ENCODE peak calls at places on chromosomes 7 and 10, in seven cellular contexts. I is GM23338, J is neural progenitor cell, Y is GM23248, P is PC-3, O is OCI-LY7, B is hepatocyte. D is an unnamed sample.

GRCh38 chr10:29736325-29737208 is 101.8 kb upstream of the SVIL start:
- DNase-seq in I (peak), J (peak), Y (peak), P (peak), O (no peak), B (peak), D (no peak)

GRCh38 chr10:100238429-100238828 is 9.0 kb upstream of the CHUK start:
- DNase-seq in I (no peak), J (no peak), Y (no peak), P (no peak), O (no peak), B (no peak), D (no peak)

GRCh38 chr10:95268438-95268837 is 22.4 kb downstream of the PDLIM1 start:
- DNase-seq in I (no peak), J (peak), Y (no peak), P (no peak), O (no peak), B (peak), D (no peak)

GRCh38 chr7:16958724-16959123 is 76.9 kb upstream of the AGR3 start:
- DNase-seq in I (no peak), J (no peak), Y (no peak), P (no peak), O (no peak), B (no peak), D (no peak)

GRCh38 chr7:142508251-142508650 is 241.0 kb upstream of the PRSS1 start:
- DNase-seq in I (no peak), J (no peak), Y (no peak), P (peak), O (no peak), B (peak), D (peak)

GRCh38 chr10:47384148-47384921 is at the start of gene ZNF488:
- DNase-seq in I (peak), J (peak), Y (peak), P (peak), O (peak), B (peak), D (peak)

GRCh38 chr10:78222096-78222790 is 188.6 kb downstream of the RPS24 start:
- DNase-seq in I (no peak), J (no peak), Y (no peak), P (no peak), O (no peak), B (no peak), D (no peak)

GRCh38 chr10:14875941-14876340 is 2.7 kb upstream of the SUV39H2 start:
- DNase-seq in I (no peak), J (no peak), Y (no peak), P (no peak), O (no peak), B (no peak), D (no peak)

GRCh38 chr10:93872776-93873175 is 21.0 kb upstream of the SLC35G1 start:
- DNase-seq in I (no peak), J (no peak), Y (no peak), P (no peak), O (no peak), B (no peak), D (no peak)

GRCh38 chr10:52216852-52217251 is 97.2 kb upstream of the DKK1 start:
- DNase-seq in I (no peak), J (no peak), Y (peak), P (peak), O (peak), B (peak), D (no peak)

GRCh38 chr7:44045226-44046014 is 918 bp downstream of the DBNL start:
- DNase-seq in I (no peak), J (no peak), Y (peak), P (no peak), O (no peak), B (no peak), D (no peak)

GRCh38 chr7:42087616-42088015 is 149.4 kb downstream of the GLI3 start:
- DNase-seq in I (no peak), J (peak), Y (no peak), P (no peak), O (no peak), B (no peak), D (no peak)

GRCh38 chr10:5538892-5539651 is 14.3 kb downstream of the CALML3 start:
- DNase-seq in I (no peak), J (no peak), Y (no peak), P (no peak), O (no peak), B (no peak), D (no peak)

GRCh38 chr10:17075975-17076374 is 53.6 kb downstream of the CUBN start:
- DNase-seq in I (no peak), J (no peak), Y (peak), P (no peak), O (no peak), B (peak), D (no peak)

GRCh38 chr10:131049051-131049450 is 262.5 kb downstream of the TCERG1L start:
- DNase-seq in I (peak), J (peak), Y (no peak), P (no peak), O (no peak), B (no peak), D (no peak)

GRCh38 chr10:10872035-10872673 is 145.5 kb upstream of the CELF2 start:
- DNase-seq in I (peak), J (no peak), Y (peak), P (no peak), O (no peak), B (peak), D (no peak)

GRCh38 chr10:17878896-17879295 is 69.7 kb downstream of the MRC1 start:
- DNase-seq in I (no peak), J (no peak), Y (no peak), P (no peak), O (no peak), B (no peak), D (no peak)

GRCh38 chr7:362416-363096 is 72.6 kb downstream of the FOXL3 start:
- DNase-seq in I (no peak), J (no peak), Y (peak), P (peak), O (no peak), B (no peak), D (no peak)

GRCh38 chr7:157674715-157675426 is 338.1 kb downstream of the DNAJB6 start:
- DNase-seq in I (no peak), J (no peak), Y (no peak), P (no peak), O (no peak), B (no peak), D (no peak)

GRCh38 chr10:43628956-43629355 is 19.7 kb downstream of the ZNF32 start:
- DNase-seq in I (no peak), J (no peak), Y (no peak), P (no peak), O (no peak), B (no peak), D (no peak)

GRCh38 chr10:48982584-48982983 is 42.9 kb upstream of the LRRC18 start:
- DNase-seq in I (no peak), J (no peak), Y (peak), P (no peak), O (no peak), B (no peak), D (no peak)

GRCh38 chr10:63761243-63761642 is 240.0 kb downstream of the REEP3 start:
- DNase-seq in I (peak), J (no peak), Y (no peak), P (no peak), O (no peak), B (no peak), D (no peak)

GRCh38 chr10:89556590-89556989 is 21.2 kb upstream of the SLC16A12 start:
- DNase-seq in I (no peak), J (no peak), Y (no peak), P (peak), O (no peak), B (no peak), D (no peak)

GRCh38 chr10:132145521-132146185 is 41.1 kb upstream of the DPYSL4 start:
- DNase-seq in I (no peak), J (no peak), Y (no peak), P (no peak), O (no peak), B (no peak), D (no peak)

GRCh38 chr7:100673942-100674431 is 447 bp downstream of the GNB2 start:
- DNase-seq in I (no peak), J (no peak), Y (peak), P (no peak), O (peak), B (peak), D (no peak)

GRCh38 chr7:152899482-152900166 is 140.1 kb downstream of the ACTR3B start:
- DNase-seq in I (no peak), J (no peak), Y (no peak), P (peak), O (no peak), B (no peak), D (no peak)

GRCh38 chr10:60388709-60389241 is 900 bp downstream of the ANK3 start:
- DNase-seq in I (peak), J (peak), Y (no peak), P (peak), O (no peak), B (no peak), D (no peak)

GRCh38 chr10:27564381-27564780 is 60.3 kb downstream of the RAB18 start:
- DNase-seq in I (no peak), J (no peak), Y (no peak), P (no peak), O (no peak), B (no peak), D (no peak)

GRCh38 chr10:35505241-35505873 is 99.8 kb upstream of the GJD4 start:
- DNase-seq in I (no peak), J (no peak), Y (no peak), P (no peak), O (no peak), B (peak), D (no peak)

GRCh38 chr7:130733866-130734524 is at the start of gene KLF14:
- DNase-seq in I (peak), J (peak), Y (peak), P (no peak), O (no peak), B (peak), D (peak)

GRCh38 chr7:47513741-47514241 is 68.1 kb downstream of the TNS3 start:
- DNase-seq in I (no peak), J (peak), Y (peak), P (peak), O (no peak), B (peak), D (no peak)

GRCh38 chr7:17357952-17358351 is 59.5 kb downstream of the AHR start:
- DNase-seq in I (peak), J (no peak), Y (no peak), P (no peak), O (no peak), B (no peak), D (no peak)

GRCh38 chr7:18893156-18893555 is 224.3 kb downstream of the TWIST1 start:
- DNase-seq in I (no peak), J (no peak), Y (no peak), P (peak), O (no peak), B (no peak), D (no peak)

GRCh38 chr7:18886801-18887200 is 230.6 kb downstream of the TWIST1 start:
- DNase-seq in I (no peak), J (no peak), Y (no peak), P (no peak), O (no peak), B (no peak), D (no peak)

GRCh38 chr7:18889436-18889835 is 228.0 kb downstream of the TWIST1 start:
- DNase-seq in I (no peak), J (no peak), Y (no peak), P (peak), O (no peak), B (no peak), D (no peak)

GRCh38 chr7:18890885-18891621 is 226.4 kb downstream of the TWIST1 start:
- DNase-seq in I (no peak), J (no peak), Y (no peak), P (no peak), O (no peak), B (no peak), D (no peak)

DNA sequence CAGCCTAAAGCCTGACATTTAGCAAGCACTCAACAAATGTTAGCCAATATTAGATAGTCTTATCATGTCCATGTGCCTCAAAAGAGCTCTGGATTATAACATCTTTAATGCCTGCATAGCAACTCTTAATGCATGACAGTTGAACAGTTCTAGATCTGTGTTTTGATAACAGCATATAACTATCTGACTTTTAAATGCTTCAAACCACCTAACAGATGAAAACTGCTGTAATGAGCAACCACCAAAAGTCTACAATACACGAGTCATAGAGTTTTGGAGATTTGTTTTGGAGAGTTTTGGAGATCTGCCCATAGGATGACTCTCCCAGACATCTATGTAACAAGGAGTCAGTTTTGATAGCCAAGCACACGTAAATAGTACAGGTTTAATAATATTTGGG is 227.3 kb downstream of the TWIST1 start:
- DNase-seq in I (no peak), J (no peak), Y (peak), P (peak), O (no peak), B (no peak), D (no peak)
- H3K4me2 ChIP-seq in I (no peak), J (no peak), Y (peak), P (peak), O (no peak), B (peak), D (no peak)

DNA sequence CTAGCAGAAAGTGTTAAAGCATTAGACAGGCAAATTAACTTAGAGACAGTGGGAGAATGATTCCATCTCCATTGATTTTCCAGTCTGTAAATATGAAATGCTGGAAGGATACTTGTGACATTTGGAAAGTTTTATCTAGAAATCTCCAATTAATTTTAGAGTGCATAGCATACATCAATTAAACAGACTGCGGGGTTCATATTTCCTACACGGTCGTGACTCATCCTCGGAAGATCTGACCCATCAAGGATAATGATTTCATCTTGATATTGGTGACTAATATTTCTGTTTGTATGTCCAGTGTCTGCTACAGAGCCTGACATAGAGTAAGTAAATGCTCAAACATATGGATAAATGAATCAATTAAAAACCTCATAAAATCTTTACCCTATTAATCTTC is 474.9 kb downstream of the KCNMA1 start:
- DNase-seq in I (no peak), J (no peak), Y (peak), P (peak), O (no peak), B (no peak), D (no peak)
- TF ChIP-seq EZH2phosphoT487 in I (no peak), J (no peak), Y (no peak), P (no peak), O (no peak), B (no peak), D (no peak)

GRCh38 chr7:12889391-12889790 is 202.0 kb downstream of the ARL4A start:
- DNase-seq in I (no peak), J (no peak), Y (peak), P (peak), O (no peak), B (no peak), D (no peak)
- H3K4me2 ChIP-seq in I (no peak), J (no peak), Y (peak), P (no peak), O (no peak), B (no peak), D (peak)

DNA sequence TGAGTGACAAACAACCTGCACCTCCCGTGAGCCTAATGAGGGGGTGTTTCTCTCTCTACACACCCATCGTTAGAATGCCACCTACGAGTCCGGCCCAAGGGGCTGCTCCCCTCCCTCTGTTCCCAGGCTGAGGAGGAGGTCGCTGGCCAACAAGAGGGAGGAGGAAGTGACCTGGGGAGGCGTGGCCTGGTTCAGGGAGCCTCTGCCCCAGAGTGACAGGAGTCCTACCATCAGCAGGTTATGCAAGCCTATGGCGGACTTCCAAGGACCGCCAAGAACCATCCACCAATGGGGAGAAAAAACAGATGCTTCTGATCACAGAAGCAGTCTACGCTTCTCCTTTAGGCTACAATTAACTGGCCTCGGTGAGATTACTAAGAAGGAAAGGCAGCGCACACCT is 12.3 kb upstream of the EGFR start:
- DNase-seq in I (peak), J (no peak), Y (no peak), P (no peak), O (no peak), B (no peak), D (no peak)
- TF ChIP-seq EZH2phosphoT487 in I (no peak), J (no peak), Y (no peak), P (no peak), O (no peak), B (no peak), D (no peak)

DNA sequence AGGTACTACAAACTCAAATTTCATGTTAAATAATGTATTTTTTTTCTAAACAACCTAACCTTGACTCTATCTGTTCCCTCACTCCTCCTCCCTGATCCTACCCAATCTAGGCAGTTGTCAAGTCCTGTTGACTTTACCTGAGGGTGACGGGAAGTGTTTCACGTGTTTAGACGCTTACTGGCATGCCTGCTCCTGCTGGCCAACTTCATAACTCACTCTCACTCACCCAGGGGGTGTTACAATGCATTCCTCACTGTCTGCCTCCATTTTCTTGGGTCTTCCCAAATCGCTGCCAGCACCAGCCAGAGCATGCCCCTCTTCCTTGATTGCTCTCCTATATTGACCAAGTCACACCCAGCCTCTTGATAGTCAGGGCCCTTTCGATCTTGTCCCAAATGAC is 28.3 kb downstream of the CRCP start:
- DNase-seq in I (no peak), J (no peak), Y (no peak), P (no peak), O (no peak), B (no peak), D (no peak)
- H3K4me2 ChIP-seq in I (no peak), J (no peak), Y (no peak), P (no peak), O (no peak), B (peak), D (no peak)

GRCh38 chr10:87589653-87590052 is 70.0 kb upstream of the PAPSS2 start:
- DNase-seq in I (no peak), J (no peak), Y (peak), P (peak), O (no peak), B (peak), D (no peak)

GRCh38 chr10:87590705-87591588 is 68.7 kb upstream of the PAPSS2 start:
- DNase-seq in I (no peak), J (no peak), Y (no peak), P (peak), O (no peak), B (no peak), D (no peak)

GRCh38 chr10:87591589-87591886 is 68.1 kb upstream of the PAPSS2 start:
- DNase-seq in I (no peak), J (no peak), Y (no peak), P (peak), O (no peak), B (no peak), D (no peak)

DNA sequence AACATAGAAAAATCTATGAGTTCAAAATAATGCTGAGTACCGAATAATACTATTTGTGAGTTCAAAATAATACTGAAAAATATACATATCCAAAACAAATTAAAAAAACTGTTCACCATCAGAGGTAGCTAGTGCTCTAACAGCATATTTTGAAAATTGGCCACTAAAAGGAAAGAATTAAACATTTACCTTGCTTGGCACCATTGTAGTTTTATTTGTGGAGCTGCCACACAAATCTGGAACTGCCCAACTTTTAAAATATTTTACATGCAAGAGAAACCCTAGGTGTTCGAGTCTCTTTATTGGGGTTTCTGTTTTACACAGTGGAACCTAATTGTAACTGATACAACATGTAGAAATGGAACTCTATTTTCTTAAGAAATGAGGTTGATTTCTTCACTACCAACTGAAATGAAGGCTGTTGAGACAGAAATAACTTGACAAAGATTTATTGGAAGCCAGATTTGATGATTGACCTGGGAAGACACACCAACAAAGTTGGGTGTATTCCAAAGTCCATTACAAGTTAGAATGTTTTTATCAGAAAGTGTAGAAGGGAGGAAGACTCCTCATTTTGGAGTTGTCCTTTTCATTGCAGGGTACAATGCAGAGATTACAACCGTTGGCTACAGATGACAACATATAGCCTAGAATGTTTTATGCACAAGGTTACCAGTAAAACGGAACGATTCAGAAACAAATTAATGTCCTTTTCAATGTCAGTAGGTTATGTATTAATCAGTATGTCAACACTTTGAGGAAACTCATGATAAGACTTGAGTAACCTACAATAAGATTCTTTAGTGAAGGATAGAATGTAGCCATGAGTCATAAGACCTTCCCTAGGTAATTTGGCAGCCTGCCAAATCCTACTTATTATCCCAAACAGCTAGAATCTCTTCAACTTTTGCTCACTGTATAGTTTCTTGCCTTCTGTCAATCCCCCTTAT is 73.8 kb upstream of the PAPSS2 start:
- DNase-seq in I (no peak), J (no peak), Y (peak), P (peak), O (no peak), B (peak), D (peak)
- TF ChIP-seq EZH2phosphoT487 in I (no peak), J (no peak), Y (no peak), P (no peak), O (no peak), B (no peak), D (no peak)